ENCODE peak calls at places on chromosomes 2 and 18, in six cellular contexts. Y, H, O, L, B and M are unnamed samples.

GRCh38 chr2:177393381-177393780 is 808 bp downstream of the AGPS start:
- DNase-seq in O (no peak), H (no peak), Y (peak; percentile 17), L (no peak), B (no peak), M (no peak)

GRCh38 chr18:49631146-49631866 is 69.4 kb downstream of the LIPG start:
- DNase-seq in L (no peak), B (no peak), H (no peak), O (no peak), Y (no peak), M (no peak)

GRCh38 chr2:147636238-147636887 is 208.5 kb upstream of the ACVR2A start:
- DNase-seq in O (peak; percentile 81), B (no peak), H (no peak), Y (no peak), L (no peak), M (peak; percentile 73)

GRCh38 chr2:13821255-13821880 is 811.1 kb upstream of the LRATD1 start:
- DNase-seq in O (peak; percentile 84), B (no peak), Y (no peak), L (no peak), H (no peak), M (peak; percentile 50)

GRCh38 chr18:34773961-34774754 is 64.1 kb downstream of the DTNA start:
- DNase-seq in H (peak; percentile 68), B (no peak), Y (no peak), L (no peak), O (peak; percentile 44), M (peak; percentile 13)

GRCh38 chr2:26541401-26542193 is 63.7 kb upstream of the OTOF start:
- DNase-seq in L (no peak), Y (peak; percentile 18), B (no peak), H (no peak), O (no peak), M (no peak)

GRCh38 chr18:32884543-32884942 is 111.7 kb upstream of the KLHL14 start:
- DNase-seq in O (no peak), L (no peak), B (no peak), H (no peak), Y (no peak), M (no peak)

GRCh38 chr18:48719988-48720654 is 181.3 kb downstream of the CTIF start:
- DNase-seq in B (no peak), O (no peak), Y (peak; percentile 36), L (no peak), H (no peak), M (no peak)

GRCh38 chr18:36811955-36812354 is 16.8 kb downstream of the TPGS2 start:
- DNase-seq in B (no peak), H (no peak), Y (no peak), L (no peak), O (peak; percentile 19), M (no peak)

GRCh38 chr2:161250864-161251436 is 57.3 kb upstream of the PSMD14 start:
- DNase-seq in B (no peak), H (no peak), L (no peak), Y (peak; percentile 82), O (peak; percentile 54), M (peak; percentile 74)

GRCh38 chr2:98372579-98372978 is 26.3 kb downstream of the CNGA3 start:
- DNase-seq in Y (no peak), L (no peak), B (no peak), O (no peak), H (no peak), M (no peak)

GRCh38 chr2:220034356-220035121 is 407.1 kb downstream of the SLC4A3 start:
- DNase-seq in H (no peak), B (no peak), L (no peak), Y (no peak), O (peak; percentile 60), M (peak; percentile 14)